ENCODE peak calls at places on chromosomes 11 and 22, in nine cellular contexts. One of them, this sample, is unnamed.

GRCh38 chr11:16841984-16842383 is 103.5 kb downstream of the C11orf58 start:
- DNase-seq in cerebellar cortex: no peak
- DNase-seq in M059J: no peak
- DNase-seq in mesenchymal stem cell: no peak
- DNase-seq in fibroblast of lung: no peak
- DNase-seq in activated CD4-positive, alpha-beta T cell treated with anti-CD3 and anti-CD28 coated beads, Interleukin-2, amount 50 U/mL, for 24 hours: no peak
- DNase-seq in NCI-H1694: peak
- DNase-seq in natural killer cell: no peak
- DNase-seq in heart right ventricle: no peak
- DNase-seq in this sample: no peak

GRCh38 chr11:65444314-65445051 is 21.9 kb downstream of the NEAT1 start:
- DNase-seq in fibroblast of lung: no peak
- DNase-seq in NCI-H1694: no peak
- DNase-seq in M059J: peak
- DNase-seq in heart right ventricle: no peak
- DNase-seq in cerebellar cortex: peak
- DNase-seq in mesenchymal stem cell: peak
- DNase-seq in activated CD4-positive, alpha-beta T cell treated with anti-CD3 and anti-CD28 coated beads, Interleukin-2, amount 50 U/mL, for 24 hours: no peak
- DNase-seq in natural killer cell: no peak
- DNase-seq in this sample: peak

GRCh38 chr11:28123151-28123571 is 15.0 kb downstream of the METTL15 start:
- DNase-seq in heart right ventricle: no peak
- DNase-seq in mesenchymal stem cell: peak
- DNase-seq in activated CD4-positive, alpha-beta T cell treated with anti-CD3 and anti-CD28 coated beads, Interleukin-2, amount 50 U/mL, for 24 hours: no peak
- DNase-seq in fibroblast of lung: peak
- DNase-seq in natural killer cell: no peak
- DNase-seq in M059J: peak
- DNase-seq in NCI-H1694: no peak
- DNase-seq in cerebellar cortex: no peak
- DNase-seq in this sample: no peak

GRCh38 chr22:42439821-42440674 is 7.8 kb upstream of the NFAM1 start:
- DNase-seq in heart right ventricle: no peak
- DNase-seq in fibroblast of lung: peak
- DNase-seq in NCI-H1694: no peak
- DNase-seq in activated CD4-positive, alpha-beta T cell treated with anti-CD3 and anti-CD28 coated beads, Interleukin-2, amount 50 U/mL, for 24 hours: no peak
- DNase-seq in M059J: peak
- DNase-seq in cerebellar cortex: no peak
- DNase-seq in mesenchymal stem cell: peak
- DNase-seq in natural killer cell: no peak
- DNase-seq in this sample: no peak

GRCh38 chr11:120554771-120555432 is 43.4 kb downstream of the GRIK4 start:
- DNase-seq in natural killer cell: no peak
- DNase-seq in cerebellar cortex: no peak
- DNase-seq in NCI-H1694: no peak
- DNase-seq in activated CD4-positive, alpha-beta T cell treated with anti-CD3 and anti-CD28 coated beads, Interleukin-2, amount 50 U/mL, for 24 hours: no peak
- DNase-seq in M059J: no peak
- DNase-seq in heart right ventricle: no peak
- DNase-seq in mesenchymal stem cell: peak
- DNase-seq in fibroblast of lung: peak
- DNase-seq in this sample: peak

GRCh38 chr11:2539761-2540520 is 95.1 kb downstream of the KCNQ1 start:
- DNase-seq in heart right ventricle: no peak
- DNase-seq in M059J: no peak
- DNase-seq in fibroblast of lung: no peak
- DNase-seq in natural killer cell: peak
- DNase-seq in NCI-H1694: no peak
- DNase-seq in activated CD4-positive, alpha-beta T cell treated with anti-CD3 and anti-CD28 coated beads, Interleukin-2, amount 50 U/mL, for 24 hours: no peak
- DNase-seq in mesenchymal stem cell: no peak
- DNase-seq in cerebellar cortex: no peak
- DNase-seq in this sample: no peak

GRCh38 chr22:41177626-41178424 is 27.3 kb upstream of the L3MBTL2 start:
- DNase-seq in cerebellar cortex: peak
- DNase-seq in M059J: no peak
- DNase-seq in mesenchymal stem cell: no peak
- DNase-seq in NCI-H1694: no peak
- DNase-seq in fibroblast of lung: no peak
- DNase-seq in heart right ventricle: no peak
- DNase-seq in activated CD4-positive, alpha-beta T cell treated with anti-CD3 and anti-CD28 coated beads, Interleukin-2, amount 50 U/mL, for 24 hours: no peak
- DNase-seq in natural killer cell: no peak
- DNase-seq in this sample: no peak

GRCh38 chr11:125082611-125083311 is 19.7 kb downstream of the SLC37A2 start:
- DNase-seq in NCI-H1694: no peak
- DNase-seq in heart right ventricle: no peak
- DNase-seq in mesenchymal stem cell: peak
- DNase-seq in fibroblast of lung: peak
- DNase-seq in cerebellar cortex: no peak
- DNase-seq in M059J: peak
- DNase-seq in activated CD4-positive, alpha-beta T cell treated with anti-CD3 and anti-CD28 coated beads, Interleukin-2, amount 50 U/mL, for 24 hours: no peak
- DNase-seq in natural killer cell: no peak
- DNase-seq in this sample: peak

GRCh38 chr11:32829680-32830412 is at the start of gene PRRG4:
- DNase-seq in fibroblast of lung: peak
- DNase-seq in mesenchymal stem cell: no peak
- DNase-seq in NCI-H1694: no peak
- DNase-seq in cerebellar cortex: no peak
- DNase-seq in activated CD4-positive, alpha-beta T cell treated with anti-CD3 and anti-CD28 coated beads, Interleukin-2, amount 50 U/mL, for 24 hours: peak
- DNase-seq in heart right ventricle: peak
- DNase-seq in M059J: peak
- DNase-seq in natural killer cell: peak
- DNase-seq in this sample: no peak

GRCh38 chr11:75520688-75521087 is 5.1 kb downstream of the GDPD5 start:
- DNase-seq in mesenchymal stem cell: no peak
- DNase-seq in M059J: no peak
- DNase-seq in fibroblast of lung: no peak
- DNase-seq in heart right ventricle: no peak
- DNase-seq in activated CD4-positive, alpha-beta T cell treated with anti-CD3 and anti-CD28 coated beads, Interleukin-2, amount 50 U/mL, for 24 hours: no peak
- DNase-seq in natural killer cell: no peak
- DNase-seq in NCI-H1694: no peak
- DNase-seq in cerebellar cortex: no peak
- DNase-seq in this sample: no peak

GRCh38 chr11:46293616-46294015 is 16.2 kb downstream of the CREB3L1 start:
- DNase-seq in heart right ventricle: no peak
- DNase-seq in natural killer cell: no peak
- DNase-seq in fibroblast of lung: peak
- DNase-seq in cerebellar cortex: no peak
- DNase-seq in M059J: peak
- DNase-seq in activated CD4-positive, alpha-beta T cell treated with anti-CD3 and anti-CD28 coated beads, Interleukin-2, amount 50 U/mL, for 24 hours: no peak
- DNase-seq in mesenchymal stem cell: peak
- DNase-seq in NCI-H1694: no peak
- DNase-seq in this sample: peak

GRCh38 chr22:46259374-46259773 is 3.8 kb downstream of the PKDREJ start:
- DNase-seq in NCI-H1694: no peak
- DNase-seq in heart right ventricle: no peak
- DNase-seq in cerebellar cortex: no peak
- DNase-seq in fibroblast of lung: no peak
- DNase-seq in activated CD4-positive, alpha-beta T cell treated with anti-CD3 and anti-CD28 coated beads, Interleukin-2, amount 50 U/mL, for 24 hours: no peak
- DNase-seq in M059J: no peak
- DNase-seq in natural killer cell: no peak
- DNase-seq in mesenchymal stem cell: no peak
- DNase-seq in this sample: no peak

GRCh38 chr22:17753401-17753989 is 20.8 kb downstream of the BID start:
- DNase-seq in mesenchymal stem cell: peak
- DNase-seq in heart right ventricle: no peak
- DNase-seq in NCI-H1694: no peak
- DNase-seq in cerebellar cortex: no peak
- DNase-seq in M059J: peak
- DNase-seq in fibroblast of lung: peak
- DNase-seq in activated CD4-positive, alpha-beta T cell treated with anti-CD3 and anti-CD28 coated beads, Interleukin-2, amount 50 U/mL, for 24 hours: no peak
- DNase-seq in natural killer cell: no peak
- DNase-seq in this sample: peak

GRCh38 chr11:2298795-2299747 is 2.6 kb downstream of the C11orf21 start:
- DNase-seq in activated CD4-positive, alpha-beta T cell treated with anti-CD3 and anti-CD28 coated beads, Interleukin-2, amount 50 U/mL, for 24 hours: no peak
- DNase-seq in M059J: peak
- DNase-seq in heart right ventricle: no peak
- DNase-seq in mesenchymal stem cell: no peak
- DNase-seq in fibroblast of lung: no peak
- DNase-seq in NCI-H1694: no peak
- DNase-seq in natural killer cell: peak
- DNase-seq in cerebellar cortex: peak
- DNase-seq in this sample: no peak

GRCh38 chr11:96109265-96110030 is 185.5 kb upstream of the MTMR2 start:
- DNase-seq in cerebellar cortex: no peak
- DNase-seq in natural killer cell: no peak
- DNase-seq in heart right ventricle: no peak
- DNase-seq in fibroblast of lung: peak
- DNase-seq in NCI-H1694: no peak
- DNase-seq in activated CD4-positive, alpha-beta T cell treated with anti-CD3 and anti-CD28 coated beads, Interleukin-2, amount 50 U/mL, for 24 hours: no peak
- DNase-seq in M059J: no peak
- DNase-seq in mesenchymal stem cell: no peak
- DNase-seq in this sample: no peak

GRCh38 chr11:17277024-17277584 is 565 bp downstream of the NUCB2 start:
- DNase-seq in M059J: peak
- DNase-seq in natural killer cell: no peak
- DNase-seq in activated CD4-positive, alpha-beta T cell treated with anti-CD3 and anti-CD28 coated beads, Interleukin-2, amount 50 U/mL, for 24 hours: no peak
- DNase-seq in heart right ventricle: no peak
- DNase-seq in NCI-H1694: peak
- DNase-seq in fibroblast of lung: peak
- DNase-seq in cerebellar cortex: peak
- DNase-seq in mesenchymal stem cell: peak
- DNase-seq in this sample: peak

GRCh38 chr22:49092751-49093150 is 734.9 kb downstream of the BRD1 start:
- DNase-seq in NCI-H1694: no peak
- DNase-seq in natural killer cell: no peak
- DNase-seq in M059J: no peak
- DNase-seq in fibroblast of lung: no peak
- DNase-seq in cerebellar cortex: no peak
- DNase-seq in activated CD4-positive, alpha-beta T cell treated with anti-CD3 and anti-CD28 coated beads, Interleukin-2, amount 50 U/mL, for 24 hours: no peak
- DNase-seq in mesenchymal stem cell: no peak
- DNase-seq in heart right ventricle: no peak
- DNase-seq in this sample: no peak

GRCh38 chr11:65183201-65183891 is 1.6 kb downstream of the CAPN1 start:
- DNase-seq in fibroblast of lung: no peak
- DNase-seq in natural killer cell: no peak
- DNase-seq in activated CD4-positive, alpha-beta T cell treated with anti-CD3 and anti-CD28 coated beads, Interleukin-2, amount 50 U/mL, for 24 hours: no peak
- DNase-seq in mesenchymal stem cell: no peak
- DNase-seq in M059J: no peak
- DNase-seq in cerebellar cortex: peak
- DNase-seq in NCI-H1694: no peak
- DNase-seq in heart right ventricle: no peak
- DNase-seq in this sample: no peak

GRCh38 chr22:40463727-40464126 is 93.3 kb downstream of the SGSM3 start:
- DNase-seq in fibroblast of lung: no peak
- DNase-seq in cerebellar cortex: no peak
- DNase-seq in natural killer cell: no peak
- DNase-seq in NCI-H1694: no peak
- DNase-seq in activated CD4-positive, alpha-beta T cell treated with anti-CD3 and anti-CD28 coated beads, Interleukin-2, amount 50 U/mL, for 24 hours: no peak
- DNase-seq in mesenchymal stem cell: no peak
- DNase-seq in heart right ventricle: no peak
- DNase-seq in M059J: no peak
- DNase-seq in this sample: no peak

GRCh38 chr11:103661185-103661584 is 375.3 kb upstream of the DDI1 start:
- DNase-seq in activated CD4-positive, alpha-beta T cell treated with anti-CD3 and anti-CD28 coated beads, Interleukin-2, amount 50 U/mL, for 24 hours: no peak
- DNase-seq in mesenchymal stem cell: no peak
- DNase-seq in M059J: no peak
- DNase-seq in heart right ventricle: no peak
- DNase-seq in cerebellar cortex: no peak
- DNase-seq in fibroblast of lung: no peak
- DNase-seq in natural killer cell: no peak
- DNase-seq in NCI-H1694: no peak
- DNase-seq in this sample: no peak

GRCh38 chr11:17612221-17613188 is 65.4 kb downstream of the OTOG start:
- DNase-seq in activated CD4-positive, alpha-beta T cell treated with anti-CD3 and anti-CD28 coated beads, Interleukin-2, amount 50 U/mL, for 24 hours: no peak
- DNase-seq in natural killer cell: no peak
- DNase-seq in M059J: no peak
- DNase-seq in NCI-H1694: no peak
- DNase-seq in heart right ventricle: no peak
- DNase-seq in fibroblast of lung: no peak
- DNase-seq in cerebellar cortex: no peak
- DNase-seq in mesenchymal stem cell: no peak
- DNase-seq in this sample: no peak

GRCh38 chr11:102225689-102226562 is 91.4 kb upstream of the BIRC3 start:
- DNase-seq in natural killer cell: no peak
- DNase-seq in cerebellar cortex: no peak
- DNase-seq in mesenchymal stem cell: peak
- DNase-seq in M059J: peak
- DNase-seq in heart right ventricle: no peak
- DNase-seq in NCI-H1694: no peak
- DNase-seq in fibroblast of lung: peak
- DNase-seq in activated CD4-positive, alpha-beta T cell treated with anti-CD3 and anti-CD28 coated beads, Interleukin-2, amount 50 U/mL, for 24 hours: no peak
- DNase-seq in this sample: peak

GRCh38 chr11:788953-789940 is 643 bp downstream of the CEND1 start:
- DNase-seq in fibroblast of lung: no peak
- DNase-seq in heart right ventricle: no peak
- DNase-seq in M059J: no peak
- DNase-seq in cerebellar cortex: no peak
- DNase-seq in mesenchymal stem cell: no peak
- DNase-seq in activated CD4-positive, alpha-beta T cell treated with anti-CD3 and anti-CD28 coated beads, Interleukin-2, amount 50 U/mL, for 24 hours: no peak
- DNase-seq in NCI-H1694: no peak
- DNase-seq in natural killer cell: no peak
- DNase-seq in this sample: no peak

GRCh38 chr11:71182791-71183556 is 69.4 kb downstream of the SHANK2 start:
- DNase-seq in mesenchymal stem cell: no peak
- DNase-seq in cerebellar cortex: no peak
- DNase-seq in fibroblast of lung: no peak
- DNase-seq in M059J: no peak
- DNase-seq in NCI-H1694: no peak
- DNase-seq in heart right ventricle: no peak
- DNase-seq in activated CD4-positive, alpha-beta T cell treated with anti-CD3 and anti-CD28 coated beads, Interleukin-2, amount 50 U/mL, for 24 hours: no peak
- DNase-seq in natural killer cell: no peak
- DNase-seq in this sample: no peak

GRCh38 chr11:34970033-34970432 is 53.6 kb downstream of the PDHX start:
- DNase-seq in activated CD4-positive, alpha-beta T cell treated with anti-CD3 and anti-CD28 coated beads, Interleukin-2, amount 50 U/mL, for 24 hours: no peak
- DNase-seq in M059J: no peak
- DNase-seq in fibroblast of lung: no peak
- DNase-seq in natural killer cell: no peak
- DNase-seq in cerebellar cortex: no peak
- DNase-seq in NCI-H1694: no peak
- DNase-seq in mesenchymal stem cell: no peak
- DNase-seq in heart right ventricle: no peak
- DNase-seq in this sample: no peak

GRCh38 chr11:70483077-70483861 is 84.9 kb downstream of the CTTN start:
- DNase-seq in mesenchymal stem cell: peak
- DNase-seq in M059J: peak
- DNase-seq in natural killer cell: no peak
- DNase-seq in fibroblast of lung: peak
- DNase-seq in NCI-H1694: peak
- DNase-seq in activated CD4-positive, alpha-beta T cell treated with anti-CD3 and anti-CD28 coated beads, Interleukin-2, amount 50 U/mL, for 24 hours: no peak
- DNase-seq in cerebellar cortex: peak
- DNase-seq in heart right ventricle: peak
- DNase-seq in this sample: peak

GRCh38 chr22:50361222-50361621 is 18.1 kb downstream of the PPP6R2 start:
- DNase-seq in M059J: no peak
- DNase-seq in NCI-H1694: no peak
- DNase-seq in cerebellar cortex: no peak
- DNase-seq in fibroblast of lung: no peak
- DNase-seq in natural killer cell: no peak
- DNase-seq in heart right ventricle: no peak
- DNase-seq in activated CD4-positive, alpha-beta T cell treated with anti-CD3 and anti-CD28 coated beads, Interleukin-2, amount 50 U/mL, for 24 hours: no peak
- DNase-seq in mesenchymal stem cell: no peak
- DNase-seq in this sample: no peak

GRCh38 chr11:12045914-12046635 is 37.6 kb upstream of the DKK3 start:
- DNase-seq in M059J: no peak
- DNase-seq in heart right ventricle: no peak
- DNase-seq in cerebellar cortex: no peak
- DNase-seq in NCI-H1694: no peak
- DNase-seq in fibroblast of lung: no peak
- DNase-seq in mesenchymal stem cell: peak
- DNase-seq in activated CD4-positive, alpha-beta T cell treated with anti-CD3 and anti-CD28 coated beads, Interleukin-2, amount 50 U/mL, for 24 hours: no peak
- DNase-seq in natural killer cell: no peak
- DNase-seq in this sample: no peak

GRCh38 chr22:32050678-32051515 is 7.8 kb downstream of the SLC5A1 start:
- DNase-seq in activated CD4-positive, alpha-beta T cell treated with anti-CD3 and anti-CD28 coated beads, Interleukin-2, amount 50 U/mL, for 24 hours: peak
- DNase-seq in NCI-H1694: no peak
- DNase-seq in cerebellar cortex: no peak
- DNase-seq in fibroblast of lung: peak
- DNase-seq in heart right ventricle: peak
- DNase-seq in natural killer cell: no peak
- DNase-seq in M059J: peak
- DNase-seq in mesenchymal stem cell: peak
- DNase-seq in this sample: peak

GRCh38 chr11:118241191-118242098 is 10.7 kb downstream of the MPZL3 start:
- DNase-seq in natural killer cell: peak
- DNase-seq in heart right ventricle: peak
- DNase-seq in cerebellar cortex: no peak
- DNase-seq in M059J: peak
- DNase-seq in activated CD4-positive, alpha-beta T cell treated with anti-CD3 and anti-CD28 coated beads, Interleukin-2, amount 50 U/mL, for 24 hours: no peak
- DNase-seq in fibroblast of lung: peak
- DNase-seq in NCI-H1694: no peak
- DNase-seq in mesenchymal stem cell: peak
- DNase-seq in this sample: no peak

GRCh38 chr11:45298718-45299117 is 12.6 kb upstream of the SYT13 start:
- DNase-seq in NCI-H1694: no peak
- DNase-seq in natural killer cell: no peak
- DNase-seq in heart right ventricle: no peak
- DNase-seq in cerebellar cortex: no peak
- DNase-seq in activated CD4-positive, alpha-beta T cell treated with anti-CD3 and anti-CD28 coated beads, Interleukin-2, amount 50 U/mL, for 24 hours: no peak
- DNase-seq in mesenchymal stem cell: no peak
- DNase-seq in fibroblast of lung: no peak
- DNase-seq in M059J: no peak
- DNase-seq in this sample: no peak